ENCODE peak calls at places on chromosomes 2 and 18, in eight cellular contexts. F is cardiac muscle cell, K is tibial artery, P is psoas muscle, E is vagina, O is right lobe of liver, B is hepatocyte, A is ascending aorta. G is an unnamed sample.

GRCh38 chr2:239093956-239094355 is 246.1 kb downstream of the TWIST2 start:
- DNase-seq in K (no peak), A (no peak), B (no peak), P (no peak), E (no peak), O (no peak), F (no peak), G (no peak)

GRCh38 chr2:216643986-216644662 is 10.9 kb downstream of the IGFBP2 start:
- DNase-seq in K (no peak), A (no peak), F (no peak), B (no peak), E (no peak), O (no peak), P (no peak), G (no peak)

GRCh38 chr2:127003028-127003800 is 103.7 kb downstream of the BIN1 start:
- DNase-seq in E (no peak), K (no peak), O (no peak), B (peak; percentile 52), A (no peak), P (no peak), F (no peak), G (peak; percentile 36)

GRCh38 chr18:48031641-48032040 is 101.2 kb upstream of the SMAD2 start:
- DNase-seq in O (no peak), F (no peak), K (peak; percentile 10), P (no peak), A (no peak), B (no peak), E (no peak), G (no peak)

GRCh38 chr18:2991241-2991640 is 21.7 kb downstream of the LPIN2 start:
- DNase-seq in B (no peak), P (no peak), K (no peak), F (no peak), O (no peak), E (no peak), A (no peak), G (no peak)

GRCh38 chr2:134446431-134447091 is 192.7 kb downstream of the MGAT5 start:
- DNase-seq in B (no peak), K (no peak), E (no peak), A (no peak), P (no peak), F (no peak), O (no peak), G (no peak)

GRCh38 chr2:59569124-59569523 is 984.3 kb downstream of the BCL11A start:
- DNase-seq in P (no peak), B (no peak), F (no peak), K (no peak), A (no peak), E (no peak), O (no peak), G (no peak)

GRCh38 chr2:104734937-104735586 is 118.9 kb upstream of the POU3F3 start:
- DNase-seq in A (no peak), F (no peak), P (no peak), E (no peak), B (no peak), K (no peak), O (no peak), G (no peak)

GRCh38 chr2:64797881-64798590 is 144.3 kb upstream of the SERTAD2 start:
- DNase-seq in B (no peak), F (no peak), P (no peak), K (no peak), A (no peak), O (no peak), E (no peak), G (no peak)

GRCh38 chr2:195596840-195597239 is 60.2 kb upstream of the SLC39A10 start:
- DNase-seq in A (no peak), P (no peak), K (no peak), O (no peak), B (no peak), E (no peak), F (no peak), G (no peak)

GRCh38 chr2:97900806-97901205 is 94.9 kb downstream of the TMEM131 start:
- DNase-seq in P (no peak), E (no peak), B (no peak), A (no peak), F (no peak), K (no peak), O (no peak), G (no peak)

GRCh38 chr2:120953843-120954584 is 218.3 kb downstream of the GLI2 start:
- DNase-seq in B (no peak), K (no peak), E (no peak), A (no peak), F (no peak), O (no peak), P (no peak), G (no peak)

GRCh38 chr2:120951701-120952100 is 216.0 kb downstream of the GLI2 start:
- DNase-seq in P (no peak), K (no peak), O (no peak), B (no peak), F (no peak), E (no peak), A (no peak), G (no peak)

GRCh38 chr2:120953066-120953760 is 217.5 kb downstream of the GLI2 start:
- DNase-seq in O (no peak), P (no peak), F (no peak), B (no peak), A (no peak), E (no peak), K (no peak), G (peak; percentile 41)

GRCh38 chr2:120949957-120950590 is 214.4 kb downstream of the GLI2 start:
- DNase-seq in F (no peak), B (no peak), A (no peak), K (no peak), O (no peak), P (no peak), E (no peak), G (no peak)

GRCh38 chr2:120952318-120952717 is 216.7 kb downstream of the GLI2 start:
- DNase-seq in O (no peak), F (no peak), A (no peak), K (no peak), P (no peak), E (no peak), B (no peak), G (peak; percentile 21)
- TF ChIP-seq CTCF in O (no peak), F (no peak), A (no peak), K (no peak), P (no peak), E (no peak), B (no peak), G (no peak)

DNA sequence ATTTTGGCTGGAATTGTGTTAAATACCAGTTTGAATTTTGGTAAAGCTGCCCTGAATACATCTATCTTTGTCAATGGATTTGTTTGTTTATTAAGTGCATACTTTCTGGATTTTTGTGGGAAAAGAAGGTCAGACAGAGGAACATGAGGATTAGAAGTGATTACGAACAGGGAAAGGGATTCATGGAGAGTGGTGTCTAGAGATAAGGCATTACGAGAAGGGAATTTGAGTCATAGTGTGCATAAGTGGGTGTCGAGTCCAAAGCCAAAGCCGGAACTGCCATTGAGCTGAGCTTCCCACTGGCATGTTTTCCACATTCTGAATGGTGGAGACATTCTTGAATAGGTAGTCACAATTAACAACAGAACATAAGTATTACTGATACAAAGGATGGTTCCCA is 68.9 kb upstream of the EFEMP1 start:
- DNase-seq in A (peak; percentile 14), F (no peak), B (peak; percentile 36), O (no peak), E (no peak), K (peak; percentile 54), P (no peak), G (no peak)
- H3K4me3 ChIP-seq in A (no peak overlapping the region), F (no peak overlapping the region), B (no peak overlapping the region), O (no peak overlapping the region), E (no peak overlapping the region), K (no peak overlapping the region), P (no peak overlapping the region), G (no peak overlapping the region)

GRCh38 chr2:241036964-241037421 is 38.6 kb downstream of the SNED1 start:
- DNase-seq in O (peak; percentile 50), A (no peak), B (no peak), P (no peak), F (no peak), K (no peak), E (peak; percentile 89), G (no peak)

GRCh38 chr2:241035818-241036396 is 37.5 kb downstream of the SNED1 start:
- DNase-seq in P (no peak), O (no peak), F (no peak), E (peak; percentile 74), K (no peak), B (no peak), A (no peak), G (no peak)

GRCh38 chr2:241037498-241037897 is 39.1 kb downstream of the SNED1 start:
- DNase-seq in K (no peak), A (no peak), P (no peak), E (peak; percentile 85), F (no peak), B (no peak), O (no peak), G (no peak)

GRCh38 chr2:241035142-241035817 is 36.9 kb downstream of the SNED1 start:
- DNase-seq in B (no peak), F (no peak), K (no peak), E (peak; percentile 74), O (peak; percentile 54), A (no peak), P (no peak), G (no peak)

DNA sequence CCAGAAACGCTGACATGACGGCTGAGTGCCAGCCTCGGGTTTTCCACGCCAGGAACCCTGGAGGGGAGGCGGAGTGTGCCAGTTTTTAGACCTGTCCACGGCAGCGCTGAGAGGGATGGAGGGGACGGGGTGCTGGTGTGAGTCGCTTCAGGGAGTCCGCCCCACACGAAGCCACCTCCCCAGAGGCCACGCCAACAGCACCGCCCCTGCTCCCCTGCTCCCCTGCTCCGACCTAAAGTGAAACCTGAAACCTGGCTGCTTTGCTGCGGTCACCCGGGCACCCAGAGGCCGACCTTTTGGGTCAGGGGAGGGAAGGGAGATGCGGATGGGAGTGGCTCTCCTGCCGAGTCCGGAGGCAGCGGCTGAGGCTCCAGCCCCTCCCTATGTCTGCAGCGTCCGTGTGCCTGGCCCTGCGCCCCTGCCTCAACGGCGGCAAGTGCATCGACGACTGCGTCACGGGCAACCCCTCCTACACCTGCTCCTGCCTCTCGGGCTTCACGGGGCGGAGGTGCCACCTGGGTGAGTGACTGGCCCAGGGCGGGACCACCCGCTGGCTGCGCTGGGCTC is 38.1 kb downstream of the SNED1 start:
- DNase-seq in E (peak; percentile 88), F (peak; percentile 72), B (no peak), A (no peak), K (no peak), O (peak; percentile 62), P (no peak), G (no peak)
- H3K27ac ChIP-seq in E (no peak overlapping the region), F (no peak overlapping the region), B (no peak overlapping the region), A (no peak overlapping the region), K (no peak overlapping the region), O (no peak overlapping the region), P (no peak overlapping the region), G (no peak overlapping the region)

DNA sequence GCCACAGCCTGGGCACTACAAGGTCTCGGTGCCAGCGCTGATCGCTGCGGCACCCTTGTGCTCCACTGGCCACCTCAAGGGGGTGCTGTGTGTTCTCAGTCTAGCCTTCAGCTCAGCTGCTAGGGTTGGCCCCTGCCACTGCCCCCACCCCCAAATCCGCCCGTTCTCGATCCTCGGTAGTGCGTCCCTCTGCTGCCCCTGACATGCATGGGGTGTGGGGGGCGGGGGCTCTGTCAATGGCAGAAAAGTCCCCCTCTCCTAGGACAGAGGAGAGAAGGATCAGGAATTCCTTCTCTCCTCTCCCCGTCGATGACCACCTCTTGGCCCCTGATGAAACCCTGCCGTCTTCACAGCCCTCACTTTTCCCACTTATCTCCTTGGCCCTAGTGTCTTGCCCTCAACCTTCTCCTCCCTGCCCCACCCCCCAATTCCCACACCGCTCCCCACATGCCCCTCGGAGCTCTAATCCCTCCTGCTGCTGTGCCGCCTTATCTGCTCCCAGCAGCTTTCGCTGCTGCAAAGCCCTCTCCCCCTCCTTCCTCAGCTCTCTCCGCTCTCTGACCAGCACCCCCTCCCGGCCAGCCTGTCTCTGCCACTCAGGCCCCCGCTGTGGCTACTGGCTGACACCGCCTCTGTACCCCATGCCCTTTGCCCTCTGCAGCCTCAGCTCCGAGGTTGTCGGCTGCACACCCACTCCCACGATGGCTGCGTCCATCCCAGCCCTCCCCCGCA is 4.3 kb upstream of the ASIC4 start:
- DNase-seq in B (peak; percentile 82), K (peak; percentile 49), A (no peak), F (peak; percentile 84), P (peak; percentile 75), O (no peak), E (no peak), G (peak; percentile 65)
- TF ChIP-seq CTCF in B (peak; percentile 68), K (peak; percentile 68), A (peak; percentile 68), F (peak; percentile 82), P (peak; percentile 60), O (peak; percentile 32), E (peak; percentile 37), G (no peak)